ENCODE peak calls at places on chromosomes 11 and 22, in five cellular contexts. K is mammary epithelial cell, Z is foreskin fibroblast, B is OCI-LY7, O is neural crest cell. V is an unnamed sample.
A peak's percentile ranks its signal among the peaks of the same experiment; 100 is the strongest.

GRCh38 chr11:123624974-123625373 is 29.4 kb downstream of the SCN3B start:
- DNase-seq in K (no peak), Z (peak; percentile 59), B (no peak), O (no peak), V (no peak)

GRCh38 chr11:440065-441042 is 1.5 kb downstream of the ANO9 start:
- DNase-seq in K (no peak), Z (peak; percentile 42), B (no peak), O (no peak), V (no peak)

GRCh38 chr11:422249-422656 is 7.5 kb upstream of the SIGIRR start:
- DNase-seq in K (no peak), Z (peak; percentile 32), B (no peak), O (no peak), V (no peak)

GRCh38 chr11:104529916-104530315 is 366.0 kb upstream of the PDGFD start:
- DNase-seq in K (no peak), Z (peak; percentile 69), B (no peak), O (no peak), V (no peak)

GRCh38 chr22:29209624-29209929 is 3.9 kb downstream of the EMID1 start:
- DNase-seq in K (no peak), Z (no peak), B (no peak), O (no peak), V (no peak)

GRCh38 chr11:64204464-64204989 is 2.0 kb upstream of the FERMT3 start:
- DNase-seq in K (peak; percentile 81), Z (peak; percentile 99), B (peak; percentile 85), O (peak; percentile 49), V (peak; percentile 64)

GRCh38 chr11:65053826-65054503 is 4.4 kb downstream of the NAALADL1 start:
- DNase-seq in K (no peak), Z (no peak), B (peak; percentile 77), O (no peak), V (no peak)

GRCh38 chr11:19838994-19839768 is 126.5 kb downstream of the NAV2 start:
- DNase-seq in K (no peak), Z (no peak), B (no peak), O (no peak), V (no peak)

GRCh38 chr11:71129624-71130023 is 122.8 kb downstream of the SHANK2 start:
- DNase-seq in K (peak; percentile 87), Z (peak; percentile 58), B (no peak), O (no peak), V (no peak)

GRCh38 chr11:94974178-94974577 is 669 bp downstream of the KDM4D start:
- DNase-seq in K (no peak), Z (no peak), B (no peak), O (no peak), V (no peak)

GRCh38 chr22:36830601-36831000 is 13.8 kb upstream of the PVALB start:
- DNase-seq in K (no peak), Z (no peak), B (no peak), O (no peak), V (no peak)

GRCh38 chr11:17388609-17389204 is at the start of gene KCNJ11:
- DNase-seq in K (no peak), Z (no peak), B (no peak), O (no peak), V (no peak)

GRCh38 chr22:18987765-18988164 is 51.7 kb upstream of the PRODH start:
- DNase-seq in K (no peak), Z (no peak), B (no peak), O (no peak), V (peak; percentile 32)
- TF ChIP-seq CTCF in K (no peak), Z (peak; percentile 36), B (no peak), O (peak; percentile 39), V (peak; percentile 35)

DNA sequence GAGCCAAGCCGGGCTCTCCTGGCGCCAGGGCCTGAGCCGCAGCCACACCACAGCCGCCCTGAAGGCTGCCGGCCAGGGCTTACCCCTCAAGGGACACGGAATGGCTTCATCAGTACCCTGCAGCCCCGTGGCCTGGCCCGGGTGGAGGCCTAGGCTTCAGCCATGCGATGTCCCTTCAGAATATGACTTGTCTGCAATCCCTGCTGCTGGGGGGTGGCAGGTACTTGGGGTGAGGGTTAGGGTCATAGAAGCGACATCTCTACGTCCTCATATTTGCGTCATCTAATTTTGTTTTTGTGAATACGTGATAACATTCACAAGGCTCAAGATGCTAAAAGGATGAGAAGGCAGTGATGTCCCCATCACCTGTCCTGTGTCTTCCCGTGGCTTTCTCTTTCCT is 6.4 kb downstream of the CCND1 start:
- DNase-seq in K (no peak), Z (no peak), B (no peak), O (no peak), V (no peak)
- TF ChIP-seq CTCF in K (no peak), Z (no peak), B (no peak), O (no peak), V (no peak)

GRCh38 chr11:67371199-67371548 is 2.2 kb downstream of the CLCF1 start:
- DNase-seq in K (no peak), Z (no peak), B (no peak), O (no peak), V (no peak)

GRCh38 chr11:67372232-67372992 is 986 bp downstream of the CLCF1 start:
- DNase-seq in K (no peak), Z (peak; percentile 40), B (no peak), O (no peak), V (no peak)

GRCh38 chr11:67370351-67371076 is 2.9 kb downstream of the CLCF1 start:
- DNase-seq in K (no peak), Z (peak; percentile 82), B (no peak), O (no peak), V (no peak)

GRCh38 chr11:67372993-67373915 is at the start of gene CLCF1:
- DNase-seq in K (peak; percentile 79), Z (peak; percentile 91), B (peak; percentile 60), O (peak; percentile 51), V (peak; percentile 72)

GRCh38 chr11:67371549-67372231 is 1.7 kb downstream of the CLCF1 start:
- DNase-seq in K (no peak), Z (peak; percentile 82), B (peak; percentile 60), O (no peak), V (peak; percentile 53)
- TF ChIP-seq CTCF in K (peak; percentile 60), Z (peak; percentile 52), B (peak; percentile 78), O (peak; percentile 58), V (no peak)

GRCh38 chr11:132139181-132139580 is 768.8 kb downstream of the NTM start:
- DNase-seq in K (no peak), Z (no peak), B (no peak), O (no peak), V (no peak)
- TF ChIP-seq CTCF in K (no peak), Z (no peak), B (no peak), O (no peak), V (no peak)

DNA sequence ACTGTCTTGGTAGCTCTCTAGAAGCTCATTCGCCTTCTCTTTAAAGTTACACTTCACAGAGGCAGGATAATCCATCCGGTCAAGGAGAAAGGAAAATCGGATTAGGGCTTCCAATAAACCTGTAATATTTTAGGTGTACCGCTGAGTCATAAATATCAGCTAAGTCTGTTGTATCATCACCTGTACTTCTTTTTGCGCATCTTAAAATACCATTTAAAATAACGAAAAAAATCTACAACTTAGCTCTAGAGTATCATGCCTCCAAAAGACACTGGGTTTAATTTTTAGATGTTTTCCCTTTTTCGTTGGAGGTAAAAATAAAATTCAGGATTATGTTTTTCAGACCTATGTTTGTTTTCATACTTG is 41.5 kb upstream of the INCENP start:
- DNase-seq in K (no peak), Z (no peak), B (no peak), O (no peak), V (no peak)
- TF ChIP-seq CTCF in K (no peak), Z (no peak), B (no peak), O (no peak), V (peak; percentile 59)

GRCh38 chr22:44325718-44326548 is 13.2 kb upstream of the SHISAL1 start:
- DNase-seq in K (peak; percentile 31), Z (peak; percentile 71), B (no peak), O (no peak), V (no peak)
- TF ChIP-seq CTCF in K (peak; percentile 45), Z (peak; percentile 43), B (no peak), O (no peak), V (no peak)